ENCODE peak calls at places on chromosomes 16 and 17, in six cellular contexts. Y is GM12878, C is K562, P is GM12891, D is H1, N is HepG2. X is an unnamed sample.

GRCh38 chr17:266219-266618 is 84.8 kb upstream of the DOC2B start:
- DNase-seq in Y (no peak), C (no peak), P (no peak), D (no peak), N (no peak), X (no peak)

GRCh38 chr17:77690271-77691161 is 268.0 kb upstream of the TNRC6C start:
- DNase-seq in Y (no peak), C (no peak), P (no peak), D (no peak), N (no peak), X (no peak)

GRCh38 chr17:73901661-73902415 is 257.6 kb upstream of the SDK2 start:
- DNase-seq in Y (no peak), C (no peak), P (no peak), D (no peak), N (no peak), X (no peak)

GRCh38 chr17:882827-883585 is 96.6 kb downstream of the NXN start:
- DNase-seq in Y (no peak), C (no peak), P (no peak), D (no peak), N (peak), X (no peak)

GRCh38 chr17:76240461-76241204 is at the start of gene RNF157:
- DNase-seq in Y (no peak), C (peak), P (peak), D (no peak), N (peak), X (peak)

GRCh38 chr17:45046536-45047125 is 4.8 kb downstream of the DCAKD start:
- DNase-seq in Y (peak), C (no peak), P (no peak), D (no peak), N (no peak), X (no peak)

GRCh38 chr16:10625595-10626357 is 45.4 kb upstream of the EMP2 start:
- DNase-seq in Y (no peak), C (no peak), P (no peak), D (no peak), N (peak), X (no peak)

GRCh38 chr17:45261577-45262515 is at the start of gene SPATA32:
- DNase-seq in Y (no peak), C (no peak), P (peak), D (no peak), N (no peak), X (peak)

GRCh38 chr16:49857423-49858181 is 1.7 kb upstream of the ZNF423 start:
- DNase-seq in Y (no peak), C (peak), P (peak), D (peak), N (peak), X (peak)

GRCh38 chr16:57349212-57350031 is 9.2 kb upstream of the CCL22 start:
- DNase-seq in Y (peak), C (no peak), P (no peak), D (no peak), N (no peak), X (no peak)

GRCh38 chr17:16085066-16085699 is 85.6 kb downstream of the TTC19 start:
- DNase-seq in Y (no peak), C (no peak), P (no peak), D (no peak), N (no peak), X (no peak)

GRCh38 chr17:40538019-40538935 is 27.0 kb downstream of the CCR7 start:
- DNase-seq in Y (no peak), C (no peak), P (no peak), D (no peak), N (no peak), X (no peak)

GRCh38 chr17:80228477-80228876 is 8.2 kb downstream of the SLC26A11 start:
- DNase-seq in Y (no peak), C (no peak), P (no peak), D (no peak), N (no peak), X (no peak)

GRCh38 chr16:86854058-86854621 is 275.8 kb downstream of the FOXL1 start:
- DNase-seq in Y (no peak), C (no peak), P (no peak), D (no peak), N (no peak), X (no peak)

GRCh38 chr16:50253511-50253903 is 12.8 kb upstream of the ADCY7 start:
- DNase-seq in Y (no peak), C (no peak), P (no peak), D (no peak), N (no peak), X (no peak)

GRCh38 chr17:79657036-79657435 is 46.2 kb upstream of the RBFOX3 start:
- DNase-seq in Y (no peak), C (no peak), P (no peak), D (no peak), N (no peak), X (no peak)

GRCh38 chr17:17445925-17446665 is 30.7 kb upstream of the MED9 start:
- DNase-seq in Y (no peak), C (no peak), P (no peak), D (no peak), N (peak), X (no peak)

GRCh38 chr16:47317465-47318240 is 143.2 kb downstream of the ITFG1 start:
- DNase-seq in Y (no peak), C (no peak), P (no peak), D (no peak), N (no peak), X (no peak)

DNA sequence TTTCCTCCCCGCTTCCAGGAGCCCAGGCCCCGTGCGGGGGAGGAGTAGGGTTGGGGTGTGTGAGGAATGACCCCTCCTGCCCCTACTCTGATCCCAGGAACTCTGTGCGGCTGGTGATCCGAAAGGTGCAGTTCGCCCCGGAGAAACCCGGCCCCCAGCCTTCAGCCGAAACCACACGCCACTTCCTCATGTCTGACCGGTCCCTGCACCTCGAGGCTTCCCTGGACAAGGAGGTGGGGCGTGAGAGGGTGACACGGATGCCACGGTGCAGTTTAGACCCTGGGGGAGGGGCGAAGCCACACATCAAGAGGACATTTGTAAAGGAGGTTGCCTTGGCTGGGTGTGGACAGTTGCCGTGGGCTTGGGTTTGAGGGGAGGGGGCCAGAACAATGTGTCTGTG is 7.4 kb downstream of the ARRB2 start:
- DNase-seq in Y (no peak), C (no peak), P (no peak), D (no peak), N (no peak), X (no peak)
- TF ChIP-seq POLR2A in Y (no peak), C (no peak), P (no peak), D (no peak), N (no peak), X (no peak)

GRCh38 chr16:84916850-84917249 is 94.5 kb downstream of the ZDHHC7 start:
- DNase-seq in Y (no peak), C (no peak), P (no peak), D (no peak), N (no peak), X (no peak)
- TF ChIP-seq TAF1 in Y (no peak), C (no peak), P (no peak), D (no peak), N (no peak), X (no peak)

DNA sequence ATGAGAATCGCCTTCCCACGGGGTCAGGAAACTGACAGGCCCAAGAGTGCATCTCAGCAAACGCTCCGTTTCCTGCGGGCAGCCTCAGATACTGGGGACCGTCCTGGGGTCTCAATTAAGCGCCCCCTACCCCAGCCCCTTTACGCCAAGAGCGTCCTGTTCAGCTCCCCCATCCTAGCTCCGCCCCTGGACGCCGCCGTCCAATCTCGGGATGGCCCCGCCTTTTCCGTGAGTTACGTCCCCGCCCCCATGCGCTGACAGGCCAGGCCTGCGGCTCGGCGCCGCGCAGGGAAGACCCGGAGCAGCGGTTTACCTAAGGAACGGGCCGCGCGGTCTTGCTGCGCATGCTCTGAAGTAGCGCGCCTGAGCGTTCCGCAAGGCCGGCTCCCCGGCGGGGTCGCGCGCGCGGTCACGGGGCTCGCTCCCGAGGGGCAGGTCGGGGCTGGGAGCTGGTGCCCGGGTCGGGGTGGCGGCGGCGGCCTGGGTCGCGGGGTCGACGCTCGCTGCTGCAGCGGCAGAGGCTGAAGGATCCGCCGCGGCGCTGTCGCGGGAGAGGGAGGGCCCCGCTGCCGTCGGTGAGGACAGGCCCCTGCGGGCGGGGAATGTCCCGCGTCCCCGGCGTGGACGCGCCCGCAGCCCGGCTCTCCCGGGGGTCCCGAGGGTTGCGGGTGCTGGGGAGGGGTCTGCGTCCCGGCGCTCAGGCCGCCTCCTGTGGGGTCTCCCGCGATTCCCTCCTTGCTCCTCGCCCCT is at the start of gene FLYWCH1:
- DNase-seq in Y (peak), C (peak), P (peak), D (peak), N (peak), X (peak)
- TF ChIP-seq POLR2A in Y (peak), C (peak), P (no peak), D (no peak), N (peak), X (peak)

GRCh38 chr16:84547539-84548058 is 43.1 kb upstream of the MEAK7 start:
- DNase-seq in Y (no peak), C (no peak), P (no peak), D (no peak), N (peak), X (no peak)
- TF ChIP-seq TAF1 in Y (no peak), C (no peak), P (no peak), D (peak), N (no peak), X (no peak)

DNA sequence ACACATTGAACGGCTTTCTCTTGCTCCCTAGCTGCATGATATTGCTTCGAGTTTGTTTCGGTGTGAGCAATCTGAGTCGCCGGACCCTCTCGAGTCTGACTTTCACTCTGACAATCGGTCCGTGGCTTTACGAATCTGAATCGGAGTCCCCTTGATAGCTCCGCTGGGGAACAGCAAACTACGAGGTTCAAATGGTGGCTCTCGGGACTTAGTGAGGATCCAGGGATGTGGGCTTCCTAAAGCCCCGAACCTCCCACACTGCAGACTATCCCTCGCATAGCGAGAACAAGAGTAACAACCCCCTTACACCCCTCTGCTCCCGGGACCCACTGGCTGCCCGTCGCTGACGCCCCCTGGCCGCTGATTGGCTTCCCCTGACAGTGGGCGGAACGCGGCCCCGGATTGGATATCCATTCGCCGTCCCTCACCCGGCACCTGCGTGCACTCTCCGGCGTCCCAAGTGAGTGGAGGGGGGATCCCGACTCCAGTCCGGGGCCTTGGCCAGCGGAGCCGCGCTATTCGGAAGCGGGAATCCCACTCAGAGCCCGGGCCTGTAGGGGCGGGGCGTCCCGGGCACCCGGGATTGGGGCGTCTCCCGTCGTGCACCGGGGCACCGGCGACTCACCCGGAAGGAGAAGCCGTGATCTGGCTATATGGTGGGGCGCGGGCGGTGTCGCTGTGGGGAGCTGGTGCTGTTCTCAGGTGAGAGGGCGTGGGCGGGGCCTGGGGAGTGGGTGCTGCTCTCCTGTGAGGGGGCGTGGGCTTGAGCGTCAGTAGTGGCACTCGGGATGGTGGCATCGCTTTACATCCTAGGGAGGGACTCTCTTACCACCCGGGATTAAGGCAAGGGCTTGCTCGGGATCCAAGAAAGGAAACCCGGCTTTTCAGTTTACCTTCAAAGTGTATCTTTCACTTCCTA is at the start of gene SNX11:
- DNase-seq in Y (no peak), C (peak), P (peak), D (peak), N (peak), X (peak)
- TF ChIP-seq POLR2A in Y (peak), C (peak), P (peak), D (peak), N (peak), X (peak)

GRCh38 chr16:3023415-3023668 is 400 bp downstream of the HCFC1R1 start:
- DNase-seq in Y (no peak), C (no peak), P (no peak), D (no peak), N (no peak), X (no peak)
- TF ChIP-seq TAF1 in Y (no peak), C (no peak), P (no peak), D (no peak), N (no peak), X (no peak)

X was measured in GM12892.